ENCODE peak calls at places on chromosomes 5 and 9, in four cellular contexts. One of them, this sample, is unnamed.

GRCh38 chr9:127928232-127929043 is 2.1 kb downstream of the PIP5KL1 start:
- DNase-seq in stimulated activated CD8-positive, alpha-beta memory T cell treated with anti-CD3 and anti-CD28 coated beads, Interleukin-2, amount 100 ng/mL, for 48 hours: no peak
- DNase-seq in SHP77: no peak
- DNase-seq in breast epithelium: no peak
- DNase-seq in this sample: no peak

GRCh38 chr9:131117762-131118145 is 7.6 kb upstream of the NUP214 start:
- DNase-seq in breast epithelium: no peak
- DNase-seq in SHP77: no peak
- DNase-seq in stimulated activated CD8-positive, alpha-beta memory T cell treated with anti-CD3 and anti-CD28 coated beads, Interleukin-2, amount 100 ng/mL, for 48 hours: no peak
- DNase-seq in this sample: no peak

GRCh38 chr9:123984802-123985201 is 26.8 kb upstream of the LHX2 start:
- DNase-seq in breast epithelium: no peak
- DNase-seq in SHP77: no peak
- DNase-seq in stimulated activated CD8-positive, alpha-beta memory T cell treated with anti-CD3 and anti-CD28 coated beads, Interleukin-2, amount 100 ng/mL, for 48 hours: no peak
- DNase-seq in this sample: no peak

GRCh38 chr5:123795688-123796087 is 283.7 kb downstream of the CSNK1G3 start:
- DNase-seq in stimulated activated CD8-positive, alpha-beta memory T cell treated with anti-CD3 and anti-CD28 coated beads, Interleukin-2, amount 100 ng/mL, for 48 hours: no peak
- DNase-seq in breast epithelium: no peak
- DNase-seq in SHP77: no peak
- DNase-seq in this sample: no peak

GRCh38 chr5:177249761-177250537 is 53.6 kb downstream of the RAB24 start:
- DNase-seq in SHP77: no peak
- DNase-seq in breast epithelium: no peak
- DNase-seq in stimulated activated CD8-positive, alpha-beta memory T cell treated with anti-CD3 and anti-CD28 coated beads, Interleukin-2, amount 100 ng/mL, for 48 hours: no peak
- DNase-seq in this sample: no peak

GRCh38 chr9:26870292-26870691 is 22.3 kb downstream of the CAAP1 start:
- DNase-seq in stimulated activated CD8-positive, alpha-beta memory T cell treated with anti-CD3 and anti-CD28 coated beads, Interleukin-2, amount 100 ng/mL, for 48 hours: no peak
- DNase-seq in SHP77: no peak
- DNase-seq in breast epithelium: no peak
- DNase-seq in this sample: no peak

GRCh38 chr9:82456621-82457020 is 468.0 kb downstream of the SPATA31D1 start:
- DNase-seq in SHP77: no peak
- DNase-seq in stimulated activated CD8-positive, alpha-beta memory T cell treated with anti-CD3 and anti-CD28 coated beads, Interleukin-2, amount 100 ng/mL, for 48 hours: no peak
- DNase-seq in breast epithelium: no peak
- DNase-seq in this sample: no peak

GRCh38 chr9:121797056-121797455 is 145.6 kb downstream of the DAB2IP start:
- DNase-seq in SHP77: no peak
- DNase-seq in stimulated activated CD8-positive, alpha-beta memory T cell treated with anti-CD3 and anti-CD28 coated beads, Interleukin-2, amount 100 ng/mL, for 48 hours: no peak
- DNase-seq in breast epithelium: no peak
- DNase-seq in this sample: no peak

GRCh38 chr5:154606675-154607321 is 128.8 kb upstream of the HAND1 start:
- DNase-seq in stimulated activated CD8-positive, alpha-beta memory T cell treated with anti-CD3 and anti-CD28 coated beads, Interleukin-2, amount 100 ng/mL, for 48 hours: no peak
- DNase-seq in SHP77: no peak
- DNase-seq in breast epithelium: no peak
- DNase-seq in this sample: no peak